ENCODE peak calls at places on chromosomes 1 and 21, in eight cellular contexts. One of them, this sample, is unnamed.
A peak's percentile ranks its signal among the peaks of the same experiment; 100 is the strongest.

GRCh38 chr1:227449051-227449450 is 114.3 kb upstream of the ZNF678 start:
- ATAC-seq in right cardiac atrium: no peak
- ATAC-seq in lower lobe of right lung: peak; percentile 59
- ATAC-seq in right lobe of liver: peak; percentile 62
- ATAC-seq in WTC11: peak; percentile 90
- ATAC-seq in activated CD8-positive, alpha-beta memory T cell treated with anti-CD3 and anti-CD28 coated beads, Interleukin-2, amount 10 ng/mL, durations not matched to agents 7 days and 5 days: no peak
- ATAC-seq in heart left ventricle: peak; percentile 14
- ATAC-seq in sciatic nerve: no peak
- ATAC-seq in this sample: no peak

GRCh38 chr1:99644302-99645004 is 1.5 kb upstream of the PALMD start:
- ATAC-seq in lower lobe of right lung: peak; percentile 10
- ATAC-seq in heart left ventricle: no peak
- ATAC-seq in activated CD8-positive, alpha-beta memory T cell treated with anti-CD3 and anti-CD28 coated beads, Interleukin-2, amount 10 ng/mL, durations not matched to agents 7 days and 5 days: no peak
- ATAC-seq in right lobe of liver: no peak
- ATAC-seq in right cardiac atrium: no peak
- ATAC-seq in sciatic nerve: no peak
- ATAC-seq in WTC11: no peak
- ATAC-seq in this sample: no peak

GRCh38 chr1:32339363-32339978 is 3.4 kb upstream of the MARCKSL1 start:
- ATAC-seq in WTC11: no peak
- ATAC-seq in right cardiac atrium: no peak
- ATAC-seq in heart left ventricle: no peak
- ATAC-seq in lower lobe of right lung: peak; percentile 19
- ATAC-seq in right lobe of liver: no peak
- ATAC-seq in sciatic nerve: no peak
- ATAC-seq in activated CD8-positive, alpha-beta memory T cell treated with anti-CD3 and anti-CD28 coated beads, Interleukin-2, amount 10 ng/mL, durations not matched to agents 7 days and 5 days: no peak
- ATAC-seq in this sample: no peak

GRCh38 chr1:16248603-16249534 is 11.9 kb upstream of the CPLANE2 start:
- ATAC-seq in right lobe of liver: peak; percentile 76
- ATAC-seq in activated CD8-positive, alpha-beta memory T cell treated with anti-CD3 and anti-CD28 coated beads, Interleukin-2, amount 10 ng/mL, durations not matched to agents 7 days and 5 days: peak; percentile 48
- ATAC-seq in right cardiac atrium: peak; percentile 88
- ATAC-seq in lower lobe of right lung: peak; percentile 84
- ATAC-seq in heart left ventricle: peak; percentile 81
- ATAC-seq in WTC11: no peak
- ATAC-seq in sciatic nerve: peak; percentile 70
- ATAC-seq in this sample: peak; percentile 74

GRCh38 chr1:63916485-63917360 is 142.9 kb downstream of the ROR1 start:
- ATAC-seq in sciatic nerve: no peak
- ATAC-seq in heart left ventricle: no peak
- ATAC-seq in right cardiac atrium: no peak
- ATAC-seq in WTC11: no peak
- ATAC-seq in lower lobe of right lung: no peak
- ATAC-seq in right lobe of liver: peak; percentile 28
- ATAC-seq in activated CD8-positive, alpha-beta memory T cell treated with anti-CD3 and anti-CD28 coated beads, Interleukin-2, amount 10 ng/mL, durations not matched to agents 7 days and 5 days: no peak
- ATAC-seq in this sample: no peak

GRCh38 chr1:216700779-216701178 is 22.4 kb downstream of the ESRRG start:
- ATAC-seq in sciatic nerve: no peak
- ATAC-seq in WTC11: no peak
- ATAC-seq in right lobe of liver: no peak
- ATAC-seq in heart left ventricle: no peak
- ATAC-seq in lower lobe of right lung: no peak
- ATAC-seq in activated CD8-positive, alpha-beta memory T cell treated with anti-CD3 and anti-CD28 coated beads, Interleukin-2, amount 10 ng/mL, durations not matched to agents 7 days and 5 days: no peak
- ATAC-seq in right cardiac atrium: no peak
- ATAC-seq in this sample: no peak

GRCh38 chr21:33390479-33390878 is 12.7 kb upstream of the IFNGR2 start:
- ATAC-seq in lower lobe of right lung: no peak
- ATAC-seq in right cardiac atrium: no peak
- ATAC-seq in heart left ventricle: no peak
- ATAC-seq in right lobe of liver: no peak
- ATAC-seq in activated CD8-positive, alpha-beta memory T cell treated with anti-CD3 and anti-CD28 coated beads, Interleukin-2, amount 10 ng/mL, durations not matched to agents 7 days and 5 days: no peak
- ATAC-seq in sciatic nerve: no peak
- ATAC-seq in WTC11: no peak
- ATAC-seq in this sample: no peak

GRCh38 chr21:42229676-42230075 is 10.7 kb downstream of the ABCG1 start:
- ATAC-seq in WTC11: no peak
- ATAC-seq in lower lobe of right lung: no peak
- ATAC-seq in sciatic nerve: no peak
- ATAC-seq in right lobe of liver: no peak
- ATAC-seq in activated CD8-positive, alpha-beta memory T cell treated with anti-CD3 and anti-CD28 coated beads, Interleukin-2, amount 10 ng/mL, durations not matched to agents 7 days and 5 days: no peak
- ATAC-seq in heart left ventricle: no peak
- ATAC-seq in right cardiac atrium: no peak
- ATAC-seq in this sample: no peak

GRCh38 chr21:45324430-45325205 is 36.9 kb upstream of the POFUT2 start:
- ATAC-seq in lower lobe of right lung: no peak
- ATAC-seq in sciatic nerve: no peak
- ATAC-seq in right lobe of liver: peak; percentile 6
- ATAC-seq in activated CD8-positive, alpha-beta memory T cell treated with anti-CD3 and anti-CD28 coated beads, Interleukin-2, amount 10 ng/mL, durations not matched to agents 7 days and 5 days: no peak
- ATAC-seq in WTC11: no peak
- ATAC-seq in right cardiac atrium: no peak
- ATAC-seq in heart left ventricle: no peak
- ATAC-seq in this sample: no peak

GRCh38 chr1:235735630-235736029 is 86.0 kb upstream of the GNG4 start:
- ATAC-seq in sciatic nerve: no peak
- ATAC-seq in WTC11: no peak
- ATAC-seq in right cardiac atrium: no peak
- ATAC-seq in heart left ventricle: no peak
- ATAC-seq in lower lobe of right lung: no peak
- ATAC-seq in activated CD8-positive, alpha-beta memory T cell treated with anti-CD3 and anti-CD28 coated beads, Interleukin-2, amount 10 ng/mL, durations not matched to agents 7 days and 5 days: no peak
- ATAC-seq in right lobe of liver: no peak
- ATAC-seq in this sample: no peak

GRCh38 chr1:226497276-226497833 is 51.2 kb upstream of the STUM start:
- ATAC-seq in sciatic nerve: no peak
- ATAC-seq in lower lobe of right lung: no peak
- ATAC-seq in right lobe of liver: no peak
- ATAC-seq in heart left ventricle: no peak
- ATAC-seq in WTC11: no peak
- ATAC-seq in right cardiac atrium: no peak
- ATAC-seq in activated CD8-positive, alpha-beta memory T cell treated with anti-CD3 and anti-CD28 coated beads, Interleukin-2, amount 10 ng/mL, durations not matched to agents 7 days and 5 days: no peak
- ATAC-seq in this sample: no peak

GRCh38 chr1:119778886-119779560 is 10.3 kb upstream of the HMGCS2 start:
- ATAC-seq in activated CD8-positive, alpha-beta memory T cell treated with anti-CD3 and anti-CD28 coated beads, Interleukin-2, amount 10 ng/mL, durations not matched to agents 7 days and 5 days: no peak
- ATAC-seq in lower lobe of right lung: no peak
- ATAC-seq in WTC11: no peak
- ATAC-seq in right cardiac atrium: no peak
- ATAC-seq in right lobe of liver: peak; percentile 18
- ATAC-seq in heart left ventricle: no peak
- ATAC-seq in sciatic nerve: no peak
- ATAC-seq in this sample: no peak

GRCh38 chr1:223765036-223765718 is 52.8 kb downstream of the CAPN2 start:
- ATAC-seq in sciatic nerve: peak; percentile 97
- ATAC-seq in right lobe of liver: no peak
- ATAC-seq in lower lobe of right lung: peak; percentile 32
- ATAC-seq in heart left ventricle: peak; percentile 92
- ATAC-seq in activated CD8-positive, alpha-beta memory T cell treated with anti-CD3 and anti-CD28 coated beads, Interleukin-2, amount 10 ng/mL, durations not matched to agents 7 days and 5 days: no peak
- ATAC-seq in WTC11: peak; percentile 49
- ATAC-seq in right cardiac atrium: peak; percentile 93
- ATAC-seq in this sample: peak; percentile 75

GRCh38 chr21:45317401-45318145 is 29.9 kb upstream of the POFUT2 start:
- ATAC-seq in heart left ventricle: no peak
- ATAC-seq in sciatic nerve: peak; percentile 30
- ATAC-seq in lower lobe of right lung: peak; percentile 5
- ATAC-seq in right cardiac atrium: no peak
- ATAC-seq in activated CD8-positive, alpha-beta memory T cell treated with anti-CD3 and anti-CD28 coated beads, Interleukin-2, amount 10 ng/mL, durations not matched to agents 7 days and 5 days: no peak
- ATAC-seq in WTC11: no peak
- ATAC-seq in right lobe of liver: no peak
- ATAC-seq in this sample: no peak